ENCODE peak calls at places on chromosomes 1 and 21, in six cellular contexts. M is body of pancreas, U is cardiac muscle cell, V is osteoblast, H is MM.1S, F is PC-3. E is an unnamed sample. For H3K9me3, the result is how much of the 10 kb centered on the place peaks cover.

GRCh38 chr1:216576246-216576645 is 147.0 kb downstream of the ESRRG start:
- DNase-seq in M (no peak), U (no peak), F (no peak), V (no peak), H (no peak), E (no peak)

GRCh38 chr1:9626201-9626608 is 25.3 kb upstream of the PIK3CD start:
- DNase-seq in F (no peak), H (peak), V (peak), M (no peak), U (no peak), E (no peak)

GRCh38 chr1:65149753-65150463 is 1.9 kb downstream of the AK4 start:
- DNase-seq in U (no peak), H (no peak), V (no peak), M (no peak), F (no peak), E (no peak)

GRCh38 chr1:62425041-62425440 is 11.8 kb upstream of the USP1 start:
- DNase-seq in V (no peak), F (no peak), H (no peak), M (no peak), U (no peak), E (no peak)

GRCh38 chr1:163872067-163872466 is 550.3 kb downstream of the NUF2 start:
- DNase-seq in M (no peak), F (no peak), U (peak), H (no peak), V (no peak), E (no peak)

GRCh38 chr1:168065511-168065910 is 71.2 kb downstream of the GPR161 start:
- DNase-seq in H (no peak), U (peak), M (no peak), V (no peak), F (no peak), E (no peak)

GRCh38 chr1:31674626-31675025 is 29.2 kb downstream of the COL16A1 start:
- DNase-seq in V (no peak), F (no peak), H (no peak), U (no peak), M (no peak), E (no peak)

GRCh38 chr1:168774241-168774640 is 45.2 kb upstream of the DPT start:
- DNase-seq in H (no peak), F (no peak), U (peak), M (no peak), V (no peak), E (no peak)

GRCh38 chr1:61504840-61505239 is 220.1 kb downstream of the TM2D1 start:
- DNase-seq in M (no peak), H (no peak), F (peak), V (no peak), U (peak), E (no peak)

DNA sequence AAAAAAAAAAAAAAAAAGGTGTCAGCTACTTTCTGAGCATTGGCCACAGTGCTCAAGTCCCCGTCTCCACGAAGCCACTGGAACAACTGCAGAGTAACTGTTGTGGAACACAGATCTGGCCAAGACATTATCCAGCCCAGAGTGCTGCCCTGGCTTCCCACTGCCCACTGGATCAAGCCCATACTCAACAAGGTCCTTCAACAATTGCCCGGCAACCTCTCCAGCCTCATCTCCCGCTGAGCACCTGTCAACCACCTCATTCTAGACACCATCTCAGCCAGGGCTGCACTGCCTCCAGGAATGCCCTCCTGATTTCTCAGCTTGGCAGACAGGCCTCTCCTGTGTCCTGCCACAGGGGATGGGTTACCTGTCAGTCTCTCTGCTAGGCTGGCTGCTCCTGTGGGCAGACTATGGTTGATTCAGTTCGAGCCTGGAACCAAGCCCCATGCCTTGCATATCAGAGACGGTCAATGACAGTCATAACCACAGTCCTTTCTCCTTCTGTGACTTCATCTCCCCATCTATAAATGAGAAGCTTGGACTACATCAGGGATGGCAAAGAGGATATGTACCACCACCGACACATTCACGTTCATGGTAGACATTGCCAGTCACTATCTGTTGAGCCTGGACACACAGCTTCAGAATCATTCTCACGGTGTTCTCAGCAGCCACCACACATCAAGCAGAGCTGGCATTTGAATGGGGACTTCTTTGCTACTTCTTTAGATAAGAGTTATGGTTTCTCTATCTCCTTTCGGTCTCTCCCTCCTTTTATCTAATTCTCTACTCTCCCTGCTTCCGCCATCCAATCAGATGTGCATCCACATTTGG is 76.9 kb downstream of the MRPL37 start:
- DNase-seq in U (no peak), F (no peak), M (peak), H (no peak), V (no peak), E (no peak)
- H3K27ac ChIP-seq in U (no peak), F (no peak), M (peak), H (peak), V (peak), E (peak)

DNA sequence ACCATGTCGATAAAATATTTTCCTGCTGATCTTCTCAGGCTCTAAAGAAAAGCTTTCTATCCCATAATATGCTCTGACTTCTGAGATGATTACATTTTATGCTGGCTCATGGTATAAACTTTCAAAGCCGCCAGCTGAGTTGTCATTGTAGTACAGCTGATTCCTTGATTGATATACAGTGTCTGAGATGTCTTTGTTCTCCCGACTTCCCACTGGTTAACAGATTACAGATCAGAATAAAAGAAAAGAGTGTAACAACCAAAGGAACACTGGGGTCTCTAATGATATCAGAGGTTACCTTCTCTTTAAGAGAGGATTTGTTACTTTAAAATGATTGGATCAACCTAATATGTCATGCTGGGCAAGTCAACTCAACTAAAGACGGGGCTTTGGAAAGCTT is 485.4 kb upstream of the LRRC7 start:
- DNase-seq in U (no peak), F (no peak), M (no peak), V (no peak), H (no peak), E (no peak)
- H3K9me3 ChIP-seq in U (under half), F (under half), M (under half), V (under half), H (under half), E (under half)

GRCh38 chr1:172607145-172607544 is 51.8 kb upstream of the FASLG start:
- DNase-seq in M (no peak), U (no peak), H (no peak), F (peak), V (no peak), E (no peak)

GRCh38 chr1:172608098-172608601 is 50.8 kb upstream of the FASLG start:
- DNase-seq in F (no peak), H (no peak), U (no peak), V (no peak), M (no peak), E (no peak)

GRCh38 chr1:172613294-172613693 is 45.6 kb upstream of the FASLG start:
- DNase-seq in H (no peak), F (peak), M (no peak), V (peak), U (no peak), E (no peak)

GRCh38 chr1:172612478-172612877 is 46.4 kb upstream of the FASLG start:
- DNase-seq in V (no peak), M (no peak), F (no peak), U (no peak), H (no peak), E (no peak)

GRCh38 chr1:172609528-172609927 is 49.4 kb upstream of the FASLG start:
- DNase-seq in F (peak), U (peak), H (no peak), V (no peak), M (no peak), E (no peak)
- TF ChIP-seq CTCF in F (peak), U (peak), H (peak), V (peak), M (peak), E (no peak)

GRCh38 chr21:45532826-45533730 is 9.2 kb downstream of the SLC19A1 start:
- DNase-seq in F (no peak), H (no peak), V (no peak), U (no peak), M (peak), E (no peak)
- H3K27ac ChIP-seq in F (no peak), H (no peak), V (no peak), U (peak), M (no peak), E (no peak)

GRCh38 chr1:4729108-4729506 is 74.7 kb downstream of the AJAP1 start:
- DNase-seq in M (no peak), F (no peak), V (no peak), U (no peak), H (no peak), E (no peak)
- H3K9me3 ChIP-seq in M (under half), F (under half), V (under half), U (under half), H (under half), E (under half)

GRCh38 chr1:944341-945325 is 14.4 kb downstream of the NOC2L start:
- DNase-seq in M (no peak), U (peak), V (no peak), F (no peak), H (peak), E (no peak)

GRCh38 chr1:942864-943533 is 16.1 kb downstream of the NOC2L start:
- DNase-seq in M (peak), U (peak), F (no peak), H (no peak), V (peak), E (no peak)

GRCh38 chr1:943545-944340 is 15.3 kb downstream of the NOC2L start:
- DNase-seq in V (no peak), F (no peak), H (peak), U (no peak), M (no peak), E (no peak)

GRCh38 chr1:947958-948357 is 11.1 kb downstream of the NOC2L start:
- DNase-seq in U (no peak), F (no peak), V (no peak), H (no peak), M (no peak), E (no peak)

DNA sequence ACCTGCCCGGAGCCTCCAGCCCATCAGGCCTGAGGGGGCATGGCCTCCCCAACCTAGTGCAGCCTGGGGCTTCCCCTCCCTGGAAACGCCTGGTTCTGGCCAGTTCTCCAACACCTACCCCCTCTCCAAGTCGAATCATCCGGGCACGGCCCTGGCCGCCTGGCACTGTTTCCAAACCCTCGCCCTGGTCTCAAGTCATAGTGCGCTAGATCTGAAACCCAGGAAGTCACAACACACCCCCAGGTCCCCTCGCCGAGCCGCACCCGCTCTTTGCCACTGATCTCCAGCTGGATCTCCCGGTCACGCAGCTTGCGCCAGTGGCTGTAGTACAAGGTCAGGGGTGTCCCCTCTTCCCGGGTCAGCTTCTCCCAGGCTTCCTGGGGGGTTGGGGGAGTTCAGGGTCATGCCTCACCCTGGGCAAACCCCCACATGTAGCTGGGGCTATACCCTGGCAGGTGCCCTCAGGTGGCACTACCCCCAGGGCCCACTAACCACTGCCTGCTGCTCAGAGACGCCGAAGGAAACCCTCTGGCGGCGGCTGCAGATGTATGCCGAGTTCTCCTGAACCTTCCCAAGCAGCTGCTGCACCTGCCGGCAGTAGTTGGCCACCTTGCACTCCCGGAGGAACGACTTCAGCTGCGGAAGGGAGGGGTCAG is 13.0 kb downstream of the NOC2L start:
- DNase-seq in V (no peak), H (no peak), F (no peak), M (no peak), U (no peak), E (no peak)
- TF ChIP-seq CTCF in V (no peak), H (no peak), F (no peak), M (no peak), U (no peak), E (no peak)

GRCh38 chr1:217881607-217882332 is 250.6 kb downstream of the SPATA17 start:
- DNase-seq in V (no peak), F (peak), U (no peak), M (no peak), H (no peak), E (no peak)
- H3K27ac ChIP-seq in V (no peak), F (no peak), U (no peak), M (no peak), H (no peak), E (no peak)

GRCh38 chr1:152907686-152908601 is at the start of gene IVL:
- DNase-seq in H (no peak), U (no peak), V (no peak), F (peak), M (no peak), E (no peak)

GRCh38 chr1:152902676-152903075 is 5.7 kb upstream of the IVL start:
- DNase-seq in V (no peak), H (no peak), U (no peak), F (no peak), M (no peak), E (no peak)

GRCh38 chr1:152906023-152906565 is 2.3 kb upstream of the IVL start:
- DNase-seq in F (peak), U (no peak), M (peak), V (peak), H (no peak), E (no peak)

GRCh38 chr1:152901631-152902030 is 6.7 kb upstream of the IVL start:
- DNase-seq in H (no peak), F (peak), U (no peak), M (no peak), V (no peak), E (no peak)

DNA sequence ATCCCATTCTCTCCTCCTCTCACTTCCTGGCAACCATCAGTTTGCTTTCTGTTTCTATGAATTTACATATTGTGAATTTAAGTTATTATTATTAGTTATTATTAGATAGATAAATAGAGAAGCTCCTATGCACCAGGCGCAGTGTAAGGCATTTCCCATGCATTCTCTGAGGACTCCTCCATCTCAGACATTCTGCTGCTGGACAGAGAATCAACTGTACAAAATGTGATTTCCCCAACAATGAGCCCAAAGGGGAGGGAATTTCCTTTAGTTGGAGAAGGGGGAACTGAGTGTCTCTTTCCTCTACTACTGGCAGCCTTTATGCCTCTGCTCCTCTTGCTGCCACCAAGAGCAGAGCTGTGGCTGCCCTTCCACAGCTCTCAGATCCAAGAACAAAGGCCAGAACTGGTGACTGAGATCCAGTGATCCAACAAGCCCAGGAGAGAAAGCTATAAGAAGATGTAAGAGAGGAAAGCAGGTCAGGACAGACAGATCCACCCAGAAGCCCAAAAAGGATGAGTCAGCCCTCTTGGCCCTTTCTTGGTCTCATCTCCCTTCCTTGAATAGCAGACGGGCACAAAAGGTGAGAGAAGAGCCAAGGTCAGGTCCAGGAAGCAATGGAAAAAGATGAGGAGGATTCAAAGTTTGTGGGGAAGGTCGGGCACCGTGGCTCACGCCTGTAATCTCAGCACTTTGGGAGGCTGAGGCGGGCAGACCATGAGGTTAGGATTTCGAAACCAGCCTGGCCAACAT is 3.5 kb upstream of the IVL start:
- DNase-seq in M (no peak), V (no peak), H (no peak), U (no peak), F (no peak), E (no peak)
- H3K9me3 ChIP-seq in M (under half), V (under half), H (under half), U (under half), F (under half), E (under half)

GRCh38 chr1:160167580-160167979 is 16.2 kb downstream of the ATP1A4 start:
- DNase-seq in H (no peak), U (no peak), M (no peak), F (peak), V (peak), E (no peak)
- TF ChIP-seq CTCF in H (peak), U (no peak), M (no peak), F (peak), V (no peak), E (no peak)

GRCh38 chr1:226971765-226972164 is 31.7 kb downstream of the COQ8A start:
- DNase-seq in M (no peak), H (no peak), V (no peak), F (no peak), U (no peak), E (no peak)

GRCh38 chr1:226974544-226975258 is 34.6 kb downstream of the COQ8A start:
- DNase-seq in M (peak), F (no peak), V (peak), U (peak), H (no peak), E (peak)

GRCh38 chr1:226972931-226973330 is 32.8 kb downstream of the COQ8A start:
- DNase-seq in M (no peak), V (no peak), H (no peak), F (no peak), U (no peak), E (no peak)

GRCh38 chr1:226973898-226974543 is 33.9 kb downstream of the COQ8A start:
- DNase-seq in H (no peak), F (peak), U (peak), M (peak), V (peak), E (peak)

DNA sequence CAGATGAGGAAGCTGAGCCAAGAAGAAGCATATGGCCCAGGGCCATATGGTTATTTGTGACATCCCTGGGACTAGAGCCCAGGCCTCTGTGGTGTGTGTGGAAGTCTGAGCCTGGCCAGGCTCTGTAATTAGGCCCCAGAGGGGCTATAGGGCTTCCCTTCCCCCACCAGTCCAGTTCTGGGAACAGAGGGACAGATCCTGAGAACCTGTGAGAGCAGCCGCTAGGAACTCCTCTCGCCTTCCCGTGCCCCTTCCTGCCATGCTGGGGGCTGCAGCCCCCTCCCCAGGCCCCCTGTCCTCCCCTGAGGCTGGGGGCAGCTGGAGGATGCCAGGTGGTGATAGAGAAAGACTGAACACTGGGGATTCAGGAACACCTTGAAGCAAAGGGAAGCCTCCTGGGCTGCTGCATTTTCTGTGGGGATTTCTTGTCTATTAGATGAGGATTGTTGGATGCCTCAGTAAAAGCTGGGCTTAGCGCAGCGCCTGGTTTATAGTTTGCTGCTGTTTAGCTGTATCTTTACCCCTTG is 33.3 kb downstream of the COQ8A start:
- DNase-seq in H (no peak), U (peak), V (peak), F (no peak), M (peak), E (peak)
- H3K27ac ChIP-seq in H (no peak), U (peak), V (no peak), F (no peak), M (peak), E (peak)